ENCODE peak calls at places on chromosome 21, in five cellular contexts. W is H1, V is neuronal stem cell, Y is mesendoderm, M is H9. X is an unnamed sample.

GRCh38 chr21:31490471-31490870 is 146.4 kb upstream of the TIAM1 start:
- DNase-seq in W (no peak), V (no peak), Y (peak), M (no peak), X (no peak)

GRCh38 chr21:41419921-41420862 is 5.8 kb upstream of the MX1 start:
- DNase-seq in W (peak), V (peak), Y (peak), M (peak), X (peak)

GRCh38 chr21:31293986-31294385 is 50.1 kb downstream of the TIAM1 start:
- DNase-seq in W (no peak), V (peak), Y (peak), M (no peak), X (peak)

GRCh38 chr21:41610042-41610839 is 102.3 kb upstream of the TMPRSS2 start:
- DNase-seq in W (peak), V (no peak), Y (peak), M (peak), X (peak)

GRCh38 chr21:41834252-41834925 is 44.8 kb downstream of the PRDM15 start:
- DNase-seq in W (no peak), V (no peak), Y (no peak), M (no peak), X (no peak)

GRCh38 chr21:38478782-38479181 is 19.5 kb downstream of the ERG start:
- DNase-seq in W (no peak), V (no peak), Y (no peak), M (no peak), X (no peak)

GRCh38 chr21:19832551-19832950 is 1165.7 kb upstream of the NCAM2 start:
- DNase-seq in W (no peak), V (no peak), Y (no peak), M (no peak), X (no peak)

GRCh38 chr21:39263372-39263771 is 50.1 kb downstream of the BRWD1 start:
- DNase-seq in W (no peak), V (no peak), Y (no peak), M (no peak), X (no peak)

GRCh38 chr21:41536076-41536826 is 28.3 kb upstream of the TMPRSS2 start:
- DNase-seq in W (no peak), V (no peak), Y (no peak), M (no peak), X (peak)

GRCh38 chr21:15423676-15424445 is 305.9 kb upstream of the USP25 start:
- DNase-seq in W (no peak), V (no peak), Y (peak), M (no peak), X (no peak)

GRCh38 chr21:39189857-39190604 is 6.8 kb upstream of the PSMG1 start:
- DNase-seq in W (no peak), V (no peak), Y (no peak), M (no peak), X (no peak)

GRCh38 chr21:42424848-42425602 is 21.3 kb downstream of the UBASH3A start:
- DNase-seq in W (no peak), V (no peak), Y (no peak), M (no peak), X (no peak)

GRCh38 chr21:27190601-27191000 is 223.7 kb upstream of the ADAMTS5 start:
- DNase-seq in W (no peak), V (no peak), Y (no peak), M (no peak), X (no peak)

GRCh38 chr21:17848228-17848627 is 29.1 kb upstream of the C21orf91 start:
- DNase-seq in W (no peak), V (no peak), Y (no peak), M (no peak), X (no peak)

GRCh38 chr21:29196021-29196663 is 65.7 kb downstream of the MAP3K7CL start:
- DNase-seq in W (no peak), V (no peak), Y (peak), M (no peak), X (peak)

GRCh38 chr21:41142051-41142795 is 25.7 kb upstream of the BACE2 start:
- DNase-seq in W (no peak), V (no peak), Y (peak), M (peak), X (peak)

GRCh38 chr21:29299046-29299905 is 554 bp downstream of the BACH1 start:
- DNase-seq in W (no peak), V (peak), Y (peak), M (no peak), X (peak)

GRCh38 chr21:41207401-41208388 is 39.7 kb downstream of the BACE2 start:
- DNase-seq in W (no peak), V (no peak), Y (no peak), M (no peak), X (no peak)

GRCh38 chr21:42644223-42645208 is 8.9 kb upstream of the PDE9A start:
- DNase-seq in W (no peak), V (no peak), Y (no peak), M (no peak), X (no peak)

GRCh38 chr21:27645285-27645684 is 678.4 kb upstream of the ADAMTS5 start:
- DNase-seq in W (no peak), V (no peak), Y (no peak), M (no peak), X (no peak)

GRCh38 chr21:40487406-40487805 is 359.6 kb downstream of the DSCAM start:
- DNase-seq in W (no peak), V (no peak), Y (peak), M (no peak), X (no peak)

GRCh38 chr21:41494242-41494641 is 13.7 kb downstream of the TMPRSS2 start:
- DNase-seq in W (no peak), V (no peak), Y (no peak), M (no peak), X (no peak)

GRCh38 chr21:38819719-38820147 is 14.0 kb downstream of the ETS2 start:
- DNase-seq in W (no peak), V (no peak), Y (no peak), M (no peak), X (peak)

GRCh38 chr21:42650441-42651421 is 2.7 kb upstream of the PDE9A start:
- DNase-seq in W (no peak), V (no peak), Y (no peak), M (no peak), X (no peak)

GRCh38 chr21:42312626-42313104 is 2.5 kb downstream of the TFF3 start:
- DNase-seq in W (peak), V (no peak), Y (no peak), M (no peak), X (no peak)

GRCh38 chr21:42461881-42462877 is 33.8 kb downstream of the RSPH1 start:
- DNase-seq in W (no peak), V (no peak), Y (peak), M (peak), X (no peak)

DNA sequence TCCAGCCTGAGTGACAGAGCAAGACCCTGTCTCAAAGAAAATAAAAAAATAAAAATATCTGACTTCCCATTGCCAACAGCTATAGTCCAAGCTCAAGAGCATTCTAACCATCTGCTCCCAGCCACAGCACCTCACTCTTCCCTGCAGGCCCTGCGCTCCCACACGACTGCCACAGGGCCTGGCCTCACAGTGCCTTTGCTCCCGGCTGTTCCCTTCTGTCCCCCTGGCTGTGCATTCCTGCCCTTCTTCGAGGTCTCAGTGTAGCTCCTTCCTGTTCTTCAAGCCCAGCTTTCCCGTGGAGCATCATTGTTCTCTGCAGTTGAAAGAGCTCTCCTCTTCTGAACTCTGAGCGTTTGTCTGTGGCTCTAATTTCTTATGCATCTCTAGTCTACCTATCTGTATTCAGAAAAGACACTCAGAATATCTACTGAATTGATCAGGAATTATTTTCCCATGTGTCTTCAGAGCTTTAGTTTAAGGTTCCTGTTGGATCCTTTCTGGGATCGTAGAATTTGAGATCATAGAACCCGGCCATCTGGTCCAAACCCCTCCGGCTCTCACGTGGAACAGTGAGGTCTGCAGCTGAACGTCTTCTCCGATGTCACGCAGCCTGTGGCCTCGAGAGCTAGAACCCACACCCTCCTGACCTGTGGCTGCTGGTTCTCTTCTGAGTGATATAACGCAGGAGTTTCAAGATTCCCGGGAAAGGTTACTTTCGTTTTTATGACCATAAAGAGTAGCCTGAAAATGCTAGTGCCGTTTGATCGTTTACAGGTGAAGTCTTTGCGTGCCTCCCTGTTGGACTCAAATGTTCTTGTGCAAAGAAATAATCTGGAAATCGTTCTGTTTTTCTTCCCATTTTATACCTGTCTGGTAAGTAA is 54.4 kb downstream of the DOP1B start:
- DNase-seq in W (no peak), V (no peak), Y (peak), M (no peak), X (peak)
- H3K23ac ChIP-seq in W (no peak), V (no peak), Y (no peak), M (no peak), X (no peak)

GRCh38 chr21:46228345-46229051 is at the start of gene LSS:
- DNase-seq in W (peak), V (peak), Y (peak), M (peak), X (peak)

GRCh38 chr21:46226146-46226545 is 2.4 kb downstream of the LSS start:
- DNase-seq in W (no peak), V (no peak), Y (no peak), M (no peak), X (no peak)

GRCh38 chr21:46226920-46227599 is 1.5 kb downstream of the LSS start:
- DNase-seq in W (no peak), V (no peak), Y (peak), M (no peak), X (no peak)

GRCh38 chr21:46229133-46229922 is 754 bp upstream of the LSS start:
- DNase-seq in W (no peak), V (peak), Y (peak), M (no peak), X (no peak)

GRCh38 chr21:46227811-46228344 is 696 bp downstream of the LSS start:
- DNase-seq in W (no peak), V (no peak), Y (peak), M (no peak), X (no peak)
- H3K23ac ChIP-seq in W (no peak), V (peak), Y (peak), M (no peak), X (no peak)

DNA sequence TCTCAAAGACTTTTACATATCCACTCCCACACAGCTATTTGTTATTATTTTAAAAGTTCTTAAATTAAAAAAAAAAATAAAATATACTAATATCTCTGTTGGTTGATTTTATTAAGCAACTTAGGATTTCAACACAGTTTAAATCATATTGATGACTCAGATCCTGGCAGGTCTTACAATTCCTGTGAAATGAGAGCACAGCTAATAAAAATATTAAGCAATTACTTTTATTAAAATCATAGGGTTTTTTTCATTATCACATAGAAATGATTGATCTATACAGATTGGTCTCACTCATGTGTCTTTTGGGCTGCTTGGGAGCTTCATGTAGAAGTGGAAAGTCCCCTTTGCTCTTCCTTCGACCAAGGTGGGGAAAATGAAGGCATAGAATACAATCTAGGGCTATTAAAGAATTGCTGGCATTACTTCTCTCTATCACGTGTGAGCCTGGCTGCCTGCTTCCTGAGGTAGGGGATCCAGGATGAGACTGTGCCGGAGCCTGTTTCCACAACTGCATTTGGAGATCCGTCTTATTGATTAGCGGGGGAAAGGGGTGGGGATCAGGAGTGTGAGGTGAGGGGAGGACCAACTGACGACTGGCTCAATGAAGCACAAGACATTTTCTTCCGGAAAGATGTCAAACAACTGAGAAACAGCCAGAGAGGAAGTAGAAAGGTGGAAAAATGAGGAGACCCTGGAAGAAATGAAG is 858.0 kb downstream of the USP25 start:
- DNase-seq in W (no peak), V (no peak), Y (no peak), M (no peak), X (peak)
- H3K23ac ChIP-seq in W (no peak), V (no peak), Y (no peak), M (no peak), X (no peak)

GRCh38 chr21:32569261-32570230 is 15.8 kb downstream of the TCP10L start:
- DNase-seq in W (peak), V (peak), Y (peak), M (peak), X (peak)
- H3K23ac ChIP-seq in W (no peak), V (peak), Y (no peak), M (no peak), X (no peak)

GRCh38 chr21:45329261-45330074 is 41.8 kb upstream of the POFUT2 start:
- DNase-seq in W (no peak), V (no peak), Y (peak), M (no peak), X (no peak)

GRCh38 chr21:45326169-45326833 is 38.6 kb upstream of the POFUT2 start:
- DNase-seq in W (no peak), V (no peak), Y (no peak), M (no peak), X (no peak)

GRCh38 chr21:45326834-45327457 is 39.3 kb upstream of the POFUT2 start:
- DNase-seq in W (no peak), V (no peak), Y (no peak), M (no peak), X (no peak)

GRCh38 chr21:45328198-45329087 is 40.7 kb upstream of the POFUT2 start:
- DNase-seq in W (no peak), V (no peak), Y (no peak), M (no peak), X (no peak)

GRCh38 chr21:45327458-45328197 is 39.9 kb upstream of the POFUT2 start:
- DNase-seq in W (no peak), V (no peak), Y (no peak), M (no peak), X (no peak)
- H3K23ac ChIP-seq in W (no peak), V (peak), Y (no peak), M (no peak), X (no peak)

DNA sequence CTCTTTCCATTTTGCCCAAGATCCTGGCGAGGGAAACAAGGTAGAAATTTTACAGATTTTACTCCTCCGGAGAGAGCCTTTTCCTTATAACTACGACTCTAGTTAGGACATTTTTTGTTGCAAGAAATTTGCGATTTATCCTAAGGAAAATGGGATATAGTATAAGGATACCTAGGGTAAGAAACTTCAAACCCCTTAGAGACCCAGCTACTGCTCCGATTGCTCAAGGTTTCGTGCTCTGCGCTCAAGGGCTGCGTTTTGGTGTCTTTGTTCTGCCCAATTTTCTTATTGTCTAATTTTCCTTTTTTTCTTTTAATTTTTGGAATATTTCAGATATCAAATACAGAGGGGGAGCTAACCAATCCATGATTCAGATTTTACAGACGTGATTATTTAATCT is 1.5 kb downstream of the TTC3 start:
- DNase-seq in W (no peak), V (no peak), Y (no peak), M (no peak), X (no peak)
- H3K23ac ChIP-seq in W (no peak), V (no peak), Y (no peak), M (no peak), X (no peak)

DNA sequence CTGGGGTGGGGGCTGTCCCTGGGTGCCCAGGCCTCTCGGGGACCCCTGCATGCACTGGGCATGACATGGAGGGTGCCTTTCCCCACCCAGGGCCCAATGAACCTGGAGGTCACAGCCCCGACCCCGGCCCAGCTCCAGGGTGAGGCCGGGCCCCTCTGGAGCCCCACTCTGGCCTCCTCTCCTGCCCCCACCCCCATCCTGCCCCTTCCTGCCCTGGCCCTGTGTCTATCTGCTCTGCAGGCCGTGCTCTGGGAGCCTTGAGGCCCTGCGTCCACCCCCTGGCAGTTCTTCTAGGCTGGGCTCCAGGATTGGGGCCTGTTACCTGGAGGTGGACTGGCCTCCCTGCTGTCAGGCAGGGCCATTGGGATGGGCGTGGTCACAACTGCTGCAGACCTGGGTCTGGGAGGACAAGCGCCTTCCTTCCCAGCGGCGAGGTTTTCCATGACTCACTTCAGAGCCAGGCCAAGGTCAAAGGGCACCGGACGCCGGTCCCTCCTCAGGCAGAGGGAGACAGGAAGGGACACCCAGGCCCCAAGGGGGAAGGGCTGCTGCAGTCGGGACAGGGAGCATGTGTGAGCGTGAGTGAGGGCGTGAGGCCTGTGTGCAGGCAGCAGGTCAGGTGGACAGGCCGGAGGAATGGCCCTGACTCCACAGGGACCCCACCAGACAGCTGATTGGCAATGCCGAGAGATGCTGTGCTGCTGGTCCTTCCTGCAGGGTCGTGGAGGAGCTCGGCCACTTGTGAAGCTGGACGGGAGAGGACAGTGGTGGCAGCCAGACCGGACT is 31.1 kb upstream of the POFUT2 start:
- DNase-seq in W (no peak), V (no peak), Y (no peak), M (peak), X (peak)
- H3K23ac ChIP-seq in W (no peak), V (no peak), Y (no peak), M (no peak), X (no peak)

DNA sequence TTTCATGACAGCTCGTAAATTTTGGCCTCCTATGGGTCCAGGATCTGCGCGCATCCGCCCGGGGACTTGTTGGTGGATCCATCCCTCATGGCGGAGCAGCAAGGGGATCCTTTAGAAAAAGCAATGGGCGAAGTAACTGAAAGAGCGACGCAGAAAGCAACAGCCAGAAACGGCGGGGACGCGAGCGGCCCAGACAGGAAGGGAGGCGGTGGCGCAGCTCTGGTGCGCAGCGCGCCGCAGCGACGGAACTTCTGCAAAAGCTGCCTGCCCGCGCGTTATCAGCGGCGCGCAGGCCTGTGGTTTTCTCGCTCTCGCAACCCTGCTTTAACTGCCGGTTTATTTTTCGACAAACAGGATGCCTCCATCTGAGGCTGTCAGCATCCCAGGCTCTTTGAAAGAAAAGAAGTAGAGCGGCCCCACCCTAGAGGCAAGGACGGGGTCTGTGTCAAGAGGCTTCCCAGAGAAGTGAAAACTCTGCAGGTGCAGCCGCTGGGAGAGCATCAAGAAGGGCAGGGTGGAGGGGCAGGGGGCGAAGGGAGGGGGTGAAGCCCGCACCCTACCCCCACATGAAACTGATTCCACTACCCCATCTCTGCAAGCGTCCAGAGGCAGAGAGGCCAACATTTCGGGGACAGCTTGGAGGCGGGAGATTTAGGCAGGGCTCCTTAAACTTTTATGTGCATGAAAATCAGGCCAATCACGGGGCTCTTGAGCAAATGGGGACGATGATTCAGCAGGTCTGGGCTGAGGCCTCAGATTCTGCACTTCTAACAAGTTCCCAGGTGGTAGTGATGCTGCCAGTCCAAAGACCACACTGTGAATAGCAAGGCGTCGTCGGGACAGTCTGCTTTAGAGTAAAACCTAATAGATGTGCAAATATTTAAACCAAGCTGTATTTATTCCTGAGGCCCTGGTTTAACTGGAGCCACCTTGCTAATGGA is 22.2 kb downstream of the RUNX1 start:
- DNase-seq in W (peak), V (peak), Y (peak), M (peak), X (no peak)
- H3K23ac ChIP-seq in W (no peak), V (no peak), Y (no peak), M (no peak), X (no peak)